ENCODE peak calls at places on chromosomes 16 and 17, in ten cellular contexts. C is left ventricle myocardium inferior, I is H54, D is A549, V is GM06990, N is esophagus squamous epithelium, M is transverse colon, O is ecto neural progenitor cell, F is GM19239, T is Calu3. P is an unnamed sample.
A peak's percentile ranks its signal among the peaks of the same experiment; 100 is the strongest.

GRCh38 chr16:10587622-10588021 is 7.2 kb upstream of the EMP2 start:
- DNase-seq in C (no peak), I (no peak), D (no peak), V (no peak), N (no peak), M (no peak), O (no peak), F (no peak), T (no peak), P (no peak)

GRCh38 chr16:30112197-30113030 is 923 bp downstream of the GDPD3 start:
- DNase-seq in C (peak; percentile 62), I (no peak), D (peak; percentile 84), V (peak; percentile 56), N (no peak), M (peak; percentile 84), O (peak; percentile 76), F (peak; percentile 74), T (peak; percentile 75), P (peak; percentile 81)

GRCh38 chr16:80546249-80546648 is 5.5 kb downstream of the DYNLRB2 start:
- DNase-seq in C (no peak), I (no peak), D (no peak), V (no peak), N (no peak), M (no peak), O (no peak), F (no peak), T (no peak), P (no peak)

GRCh38 chr17:1762233-1762905 is 509 bp downstream of the SERPINF1 start:
- DNase-seq in C (peak; percentile 61), I (no peak), D (no peak), V (peak; percentile 37), N (no peak), M (no peak), O (no peak), F (no peak), T (no peak), P (peak; percentile 54)

GRCh38 chr16:8972843-8973586 is 9.3 kb upstream of the USP7 start:
- DNase-seq in C (no peak), I (no peak), D (no peak), V (no peak), N (no peak), M (no peak), O (no peak), F (no peak), T (no peak), P (no peak)

GRCh38 chr17:39404542-39405378 is 3.3 kb upstream of the FBXL20 start:
- DNase-seq in C (no peak), I (peak; percentile 56), D (peak; percentile 80), V (no peak), N (no peak), M (no peak), O (no peak), F (no peak), T (peak; percentile 38), P (peak; percentile 9)

GRCh38 chr17:7912927-7913524 is 3.1 kb downstream of the RNF227 start:
- DNase-seq in C (no peak), I (peak; percentile 61), D (peak; percentile 79), V (no peak), N (no peak), M (no peak), O (no peak), F (peak; percentile 76), T (peak; percentile 9), P (peak; percentile 93)

GRCh38 chr17:4136373-4136772 is 6.5 kb downstream of the ZZEF1 start:
- DNase-seq in C (peak; percentile 33), I (no peak), D (no peak), V (no peak), N (no peak), M (peak; percentile 66), O (no peak), F (no peak), T (no peak), P (no peak)

GRCh38 chr16:9522589-9522988 is 431.1 kb downstream of the HAPSTR1 start:
- DNase-seq in C (no peak), I (no peak), D (no peak), V (no peak), N (no peak), M (no peak), O (no peak), F (no peak), T (no peak), P (no peak)

GRCh38 chr17:29931253-29931932 is 1.4 kb upstream of the SSH2 start:
- DNase-seq in C (peak; percentile 43), I (no peak), D (peak; percentile 67), V (peak; percentile 79), N (peak; percentile 17), M (peak; percentile 70), O (peak; percentile 77), F (peak; percentile 34), T (peak; percentile 68), P (peak; percentile 89)

GRCh38 chr17:64118452-64118979 is 11.4 kb downstream of the ERN1 start:
- DNase-seq in C (peak; percentile 40), I (no peak), D (no peak), V (no peak), N (no peak), M (peak; percentile 32), O (peak; percentile 34), F (no peak), T (no peak), P (no peak)

GRCh38 chr17:50372222-50372621 is 762 bp downstream of the MRPL27 start:
- DNase-seq in C (no peak), I (no peak), D (no peak), V (no peak), N (no peak), M (no peak), O (no peak), F (no peak), T (no peak), P (no peak)

GRCh38 chr16:1706386-1707192 is 594 bp downstream of the MAPK8IP3 start:
- DNase-seq in C (no peak), I (peak; percentile 52), D (no peak), V (no peak), N (no peak), M (no peak), O (peak; percentile 60), F (peak; percentile 68), T (no peak), P (peak; percentile 68)

GRCh38 chr17:66807182-66807581 is 27.7 kb upstream of the CACNG5 start:
- DNase-seq in C (no peak), I (no peak), D (no peak), V (no peak), N (no peak), M (no peak), O (no peak), F (no peak), T (no peak), P (no peak)

GRCh38 chr16:77323695-77324094 is 111.1 kb downstream of the ADAMTS18 start:
- DNase-seq in C (no peak), I (no peak), D (no peak), V (no peak), N (no peak), M (no peak), O (no peak), F (no peak), T (no peak), P (peak; percentile 12)

GRCh38 chr16:50838165-50838564 is 96.3 kb downstream of the CYLD start:
- DNase-seq in C (no peak), I (no peak), D (no peak), V (no peak), N (no peak), M (no peak), O (no peak), F (no peak), T (no peak), P (no peak)

GRCh38 chr17:4261452-4261851 is 2.3 kb downstream of the ANKFY1 start:
- DNase-seq in C (no peak), I (no peak), D (no peak), V (no peak), N (no peak), M (no peak), O (no peak), F (no peak), T (no peak), P (no peak)

GRCh38 chr17:50588391-50589111 is 28.0 kb downstream of the CACNA1G start:
- DNase-seq in C (peak; percentile 38), I (no peak), D (no peak), V (no peak), N (no peak), M (no peak), O (no peak), F (no peak), T (no peak), P (no peak)

GRCh38 chr17:76989519-76989918 is 121.3 kb downstream of the MGAT5B start:
- DNase-seq in C (no peak), I (no peak), D (no peak), V (no peak), N (no peak), M (no peak), O (no peak), F (no peak), T (no peak), P (no peak)

GRCh38 chr17:7263071-7263800 is 958 bp upstream of the CLDN7 start:
- DNase-seq in C (no peak), I (no peak), D (no peak), V (no peak), N (no peak), M (peak; percentile 95), O (no peak), F (no peak), T (peak; percentile 68), P (peak; percentile 83)

GRCh38 chr16:5323742-5324141 is 226.1 kb upstream of the EEF2KMT start:
- DNase-seq in C (no peak), I (no peak), D (no peak), V (no peak), N (no peak), M (no peak), O (no peak), F (no peak), T (no peak), P (no peak)

GRCh38 chr17:39177256-39177655 is 11.3 kb upstream of the ARL5C start:
- DNase-seq in C (no peak), I (no peak), D (no peak), V (no peak), N (no peak), M (no peak), O (peak; percentile 83), F (no peak), T (no peak), P (peak; percentile 14)

GRCh38 chr16:23981429-23982399 is 145.9 kb downstream of the PRKCB start:
- DNase-seq in C (no peak), I (no peak), D (no peak), V (no peak), N (no peak), M (no peak), O (no peak), F (no peak), T (no peak), P (no peak)

GRCh38 chr16:31334934-31335333 is 20.0 kb upstream of the ITGAX start:
- DNase-seq in C (no peak), I (no peak), D (no peak), V (no peak), N (no peak), M (no peak), O (no peak), F (no peak), T (no peak), P (no peak)

GRCh38 chr17:1108810-1109605 is 70.8 kb downstream of the ABR start:
- DNase-seq in C (peak; percentile 78), I (no peak), D (peak; percentile 48), V (peak; percentile 69), N (no peak), M (peak; percentile 67), O (peak; percentile 87), F (peak; percentile 66), T (peak; percentile 30), P (peak; percentile 85)

GRCh38 chr16:70715113-70715711 is 29.4 kb upstream of the MTSS2 start:
- DNase-seq in C (peak; percentile 77), I (peak; percentile 98), D (peak; percentile 93), V (no peak), N (no peak), M (peak; percentile 70), O (no peak), F (no peak), T (no peak), P (no peak)

GRCh38 chr17:31548709-31549108 is 157.2 kb downstream of the RAB11FIP4 start:
- DNase-seq in C (no peak), I (no peak), D (no peak), V (no peak), N (no peak), M (no peak), O (no peak), F (no peak), T (no peak), P (peak; percentile 28)

GRCh38 chr17:8745586-8746500 is 1.2 kb upstream of the CCDC42 start:
- DNase-seq in C (peak; percentile 75), I (peak; percentile 77), D (peak; percentile 85), V (peak; percentile 78), N (no peak), M (peak; percentile 70), O (peak; percentile 94), F (peak; percentile 87), T (peak; percentile 66), P (peak; percentile 67)

P was measured in DMS53.